ENCODE peak calls at places on chromosome 17, in nine cellular contexts. One of them, this sample, is unnamed.

GRCh38 chr17:72937687-72938086 is 154.8 kb downstream of the SLC39A11 start:
- DNase-seq in fibroblast of lung: no peak
- DNase-seq in CD4-positive, alpha-beta memory T cell: no peak
- DNase-seq in body of pancreas: no peak
- DNase-seq in fibroblast of pulmonary artery: no peak
- DNase-seq in AG04450: no peak
- DNase-seq in kidney epithelial cell: no peak
- DNase-seq in BE2C: no peak
- DNase-seq in tibial artery: no peak
- DNase-seq in this sample: no peak

GRCh38 chr17:15348030-15348429 is 6.6 kb upstream of the TEKT3 start:
- DNase-seq in fibroblast of pulmonary artery: no peak
- DNase-seq in BE2C: no peak
- DNase-seq in AG04450: no peak
- DNase-seq in kidney epithelial cell: no peak
- DNase-seq in fibroblast of lung: peak
- DNase-seq in CD4-positive, alpha-beta memory T cell: no peak
- DNase-seq in body of pancreas: no peak
- DNase-seq in tibial artery: no peak
- DNase-seq in this sample: no peak

GRCh38 chr17:14165672-14166071 is 71.0 kb downstream of the CDRT15 start:
- DNase-seq in kidney epithelial cell: no peak
- DNase-seq in tibial artery: no peak
- DNase-seq in fibroblast of pulmonary artery: no peak
- DNase-seq in AG04450: no peak
- DNase-seq in fibroblast of lung: no peak
- DNase-seq in CD4-positive, alpha-beta memory T cell: no peak
- DNase-seq in BE2C: no peak
- DNase-seq in body of pancreas: no peak
- DNase-seq in this sample: no peak

GRCh38 chr17:28533091-28533670 is 19.2 kb downstream of the UNC119 start:
- DNase-seq in fibroblast of pulmonary artery: no peak
- DNase-seq in kidney epithelial cell: no peak
- DNase-seq in CD4-positive, alpha-beta memory T cell: no peak
- DNase-seq in AG04450: no peak
- DNase-seq in body of pancreas: no peak
- DNase-seq in fibroblast of lung: no peak
- DNase-seq in tibial artery: no peak
- DNase-seq in BE2C: no peak
- DNase-seq in this sample: no peak

GRCh38 chr17:41772218-41772585 is 14.3 kb downstream of the JUP start:
- DNase-seq in CD4-positive, alpha-beta memory T cell: no peak
- DNase-seq in fibroblast of pulmonary artery: no peak
- DNase-seq in kidney epithelial cell: no peak
- DNase-seq in fibroblast of lung: no peak
- DNase-seq in BE2C: no peak
- DNase-seq in body of pancreas: peak
- DNase-seq in AG04450: no peak
- DNase-seq in tibial artery: no peak
- DNase-seq in this sample: no peak

GRCh38 chr17:43380307-43380706 is 18.5 kb upstream of the ARL4D start:
- DNase-seq in fibroblast of lung: no peak
- DNase-seq in CD4-positive, alpha-beta memory T cell: no peak
- DNase-seq in AG04450: no peak
- DNase-seq in body of pancreas: no peak
- DNase-seq in fibroblast of pulmonary artery: no peak
- DNase-seq in kidney epithelial cell: no peak
- DNase-seq in tibial artery: no peak
- DNase-seq in BE2C: no peak
- DNase-seq in this sample: no peak

GRCh38 chr17:8574687-8575086 is 55.8 kb downstream of the MYH10 start:
- DNase-seq in body of pancreas: no peak
- DNase-seq in kidney epithelial cell: no peak
- DNase-seq in fibroblast of lung: peak
- DNase-seq in fibroblast of pulmonary artery: peak
- DNase-seq in AG04450: no peak
- DNase-seq in CD4-positive, alpha-beta memory T cell: no peak
- DNase-seq in tibial artery: no peak
- DNase-seq in BE2C: no peak
- DNase-seq in this sample: no peak

GRCh38 chr17:1558401-1558800 is 4.2 kb downstream of the PITPNA start:
- DNase-seq in CD4-positive, alpha-beta memory T cell: no peak
- DNase-seq in tibial artery: no peak
- DNase-seq in AG04450: no peak
- DNase-seq in fibroblast of lung: no peak
- DNase-seq in kidney epithelial cell: no peak
- DNase-seq in fibroblast of pulmonary artery: no peak
- DNase-seq in BE2C: no peak
- DNase-seq in body of pancreas: no peak
- DNase-seq in this sample: no peak

GRCh38 chr17:28675980-28676379 is 14.0 kb downstream of the SUPT6H start:
- DNase-seq in body of pancreas: no peak
- DNase-seq in AG04450: no peak
- DNase-seq in fibroblast of lung: no peak
- DNase-seq in tibial artery: no peak
- DNase-seq in BE2C: no peak
- DNase-seq in CD4-positive, alpha-beta memory T cell: peak
- DNase-seq in kidney epithelial cell: no peak
- DNase-seq in fibroblast of pulmonary artery: no peak
- DNase-seq in this sample: no peak

GRCh38 chr17:70344356-70345060 is 175.2 kb downstream of the KCNJ2 start:
- DNase-seq in BE2C: no peak
- DNase-seq in fibroblast of lung: peak
- DNase-seq in kidney epithelial cell: no peak
- DNase-seq in fibroblast of pulmonary artery: no peak
- DNase-seq in AG04450: no peak
- DNase-seq in CD4-positive, alpha-beta memory T cell: no peak
- DNase-seq in body of pancreas: no peak
- DNase-seq in tibial artery: no peak
- DNase-seq in this sample: no peak

GRCh38 chr17:81518785-81519283 is 6.2 kb upstream of the ACTG1 start:
- DNase-seq in fibroblast of lung: no peak
- DNase-seq in tibial artery: peak
- DNase-seq in body of pancreas: peak
- DNase-seq in AG04450: no peak
- DNase-seq in BE2C: no peak
- DNase-seq in CD4-positive, alpha-beta memory T cell: no peak
- DNase-seq in kidney epithelial cell: no peak
- DNase-seq in fibroblast of pulmonary artery: no peak
- DNase-seq in this sample: no peak

GRCh38 chr17:62130739-62131138 is 65.7 kb upstream of the MED13 start:
- DNase-seq in tibial artery: no peak
- DNase-seq in BE2C: no peak
- DNase-seq in body of pancreas: no peak
- DNase-seq in fibroblast of lung: no peak
- DNase-seq in fibroblast of pulmonary artery: no peak
- DNase-seq in AG04450: no peak
- DNase-seq in CD4-positive, alpha-beta memory T cell: no peak
- DNase-seq in kidney epithelial cell: no peak
- DNase-seq in this sample: no peak

GRCh38 chr17:74759941-74760340 is 11.5 kb downstream of the NHERF1 start:
- DNase-seq in tibial artery: no peak
- DNase-seq in fibroblast of pulmonary artery: no peak
- DNase-seq in AG04450: no peak
- DNase-seq in CD4-positive, alpha-beta memory T cell: no peak
- DNase-seq in kidney epithelial cell: no peak
- DNase-seq in fibroblast of lung: no peak
- DNase-seq in BE2C: no peak
- DNase-seq in body of pancreas: peak
- DNase-seq in this sample: no peak

GRCh38 chr17:15180121-15180561 is 85.0 kb downstream of the PMP22 start:
- DNase-seq in kidney epithelial cell: no peak
- DNase-seq in CD4-positive, alpha-beta memory T cell: no peak
- DNase-seq in body of pancreas: no peak
- DNase-seq in AG04450: no peak
- DNase-seq in tibial artery: no peak
- DNase-seq in fibroblast of pulmonary artery: no peak
- DNase-seq in fibroblast of lung: no peak
- DNase-seq in BE2C: no peak
- DNase-seq in this sample: no peak

GRCh38 chr17:53336281-53336680 is 486.4 kb upstream of the KIF2B start:
- DNase-seq in fibroblast of pulmonary artery: no peak
- DNase-seq in AG04450: no peak
- DNase-seq in BE2C: no peak
- DNase-seq in kidney epithelial cell: no peak
- DNase-seq in fibroblast of lung: no peak
- DNase-seq in tibial artery: no peak
- DNase-seq in body of pancreas: no peak
- DNase-seq in CD4-positive, alpha-beta memory T cell: no peak
- DNase-seq in this sample: no peak
- H3K4me3 ChIP-seq in fibroblast of pulmonary artery: no peak
- H3K4me3 ChIP-seq in AG04450: no peak
- H3K4me3 ChIP-seq in BE2C: no peak
- H3K4me3 ChIP-seq in kidney epithelial cell: no peak
- H3K4me3 ChIP-seq in fibroblast of lung: no peak
- H3K4me3 ChIP-seq in tibial artery: no peak
- H3K4me3 ChIP-seq in body of pancreas: no peak
- H3K4me3 ChIP-seq in CD4-positive, alpha-beta memory T cell: no peak
- H3K4me3 ChIP-seq in this sample: no peak

GRCh38 chr17:77382966-77383612 is 242.3 kb downstream of the SEC14L1 start:
- DNase-seq in BE2C: no peak
- DNase-seq in CD4-positive, alpha-beta memory T cell: no peak
- DNase-seq in kidney epithelial cell: no peak
- DNase-seq in tibial artery: no peak
- DNase-seq in fibroblast of pulmonary artery: peak
- DNase-seq in AG04450: peak
- DNase-seq in body of pancreas: no peak
- DNase-seq in fibroblast of lung: peak
- DNase-seq in this sample: no peak
- H3K4me3 ChIP-seq in BE2C: no peak
- H3K4me3 ChIP-seq in CD4-positive, alpha-beta memory T cell: no peak
- H3K4me3 ChIP-seq in kidney epithelial cell: no peak
- H3K4me3 ChIP-seq in tibial artery: no peak
- H3K4me3 ChIP-seq in fibroblast of pulmonary artery: no peak
- H3K4me3 ChIP-seq in AG04450: no peak
- H3K4me3 ChIP-seq in body of pancreas: no peak
- H3K4me3 ChIP-seq in fibroblast of lung: no peak
- H3K4me3 ChIP-seq in this sample: no peak

GRCh38 chr17:58328195-58329034 is at the start of gene TSPOAP1:
- DNase-seq in fibroblast of lung: no peak
- DNase-seq in AG04450: no peak
- DNase-seq in body of pancreas: no peak
- DNase-seq in fibroblast of pulmonary artery: no peak
- DNase-seq in CD4-positive, alpha-beta memory T cell: peak
- DNase-seq in tibial artery: no peak
- DNase-seq in kidney epithelial cell: no peak
- DNase-seq in BE2C: peak
- DNase-seq in this sample: peak
- H3K4me3 ChIP-seq in fibroblast of lung: no peak
- H3K4me3 ChIP-seq in AG04450: no peak
- H3K4me3 ChIP-seq in body of pancreas: no peak
- H3K4me3 ChIP-seq in fibroblast of pulmonary artery: no peak
- H3K4me3 ChIP-seq in CD4-positive, alpha-beta memory T cell: peak
- H3K4me3 ChIP-seq in tibial artery: no peak
- H3K4me3 ChIP-seq in kidney epithelial cell: no peak
- H3K4me3 ChIP-seq in BE2C: peak
- H3K4me3 ChIP-seq in this sample: peak

GRCh38 chr17:78240839-78241238 is 9.4 kb downstream of the TMEM235 start:
- DNase-seq in body of pancreas: no peak
- DNase-seq in BE2C: no peak
- DNase-seq in fibroblast of lung: no peak
- DNase-seq in fibroblast of pulmonary artery: no peak
- DNase-seq in kidney epithelial cell: no peak
- DNase-seq in tibial artery: no peak
- DNase-seq in AG04450: no peak
- DNase-seq in CD4-positive, alpha-beta memory T cell: no peak
- DNase-seq in this sample: no peak

GRCh38 chr17:78239489-78239931 is 8.1 kb downstream of the TMEM235 start:
- DNase-seq in BE2C: no peak
- DNase-seq in CD4-positive, alpha-beta memory T cell: no peak
- DNase-seq in fibroblast of pulmonary artery: no peak
- DNase-seq in fibroblast of lung: no peak
- DNase-seq in body of pancreas: no peak
- DNase-seq in kidney epithelial cell: no peak
- DNase-seq in AG04450: no peak
- DNase-seq in tibial artery: no peak
- DNase-seq in this sample: no peak

GRCh38 chr17:78240012-78240655 is 8.7 kb downstream of the TMEM235 start:
- DNase-seq in tibial artery: no peak
- DNase-seq in BE2C: no peak
- DNase-seq in body of pancreas: no peak
- DNase-seq in fibroblast of lung: no peak
- DNase-seq in AG04450: no peak
- DNase-seq in CD4-positive, alpha-beta memory T cell: no peak
- DNase-seq in kidney epithelial cell: no peak
- DNase-seq in fibroblast of pulmonary artery: no peak
- DNase-seq in this sample: no peak

GRCh38 chr17:78237403-78238012 is 6.1 kb downstream of the TMEM235 start:
- DNase-seq in kidney epithelial cell: no peak
- DNase-seq in CD4-positive, alpha-beta memory T cell: no peak
- DNase-seq in fibroblast of lung: peak
- DNase-seq in tibial artery: no peak
- DNase-seq in fibroblast of pulmonary artery: no peak
- DNase-seq in BE2C: no peak
- DNase-seq in body of pancreas: no peak
- DNase-seq in AG04450: no peak
- DNase-seq in this sample: no peak

DNA sequence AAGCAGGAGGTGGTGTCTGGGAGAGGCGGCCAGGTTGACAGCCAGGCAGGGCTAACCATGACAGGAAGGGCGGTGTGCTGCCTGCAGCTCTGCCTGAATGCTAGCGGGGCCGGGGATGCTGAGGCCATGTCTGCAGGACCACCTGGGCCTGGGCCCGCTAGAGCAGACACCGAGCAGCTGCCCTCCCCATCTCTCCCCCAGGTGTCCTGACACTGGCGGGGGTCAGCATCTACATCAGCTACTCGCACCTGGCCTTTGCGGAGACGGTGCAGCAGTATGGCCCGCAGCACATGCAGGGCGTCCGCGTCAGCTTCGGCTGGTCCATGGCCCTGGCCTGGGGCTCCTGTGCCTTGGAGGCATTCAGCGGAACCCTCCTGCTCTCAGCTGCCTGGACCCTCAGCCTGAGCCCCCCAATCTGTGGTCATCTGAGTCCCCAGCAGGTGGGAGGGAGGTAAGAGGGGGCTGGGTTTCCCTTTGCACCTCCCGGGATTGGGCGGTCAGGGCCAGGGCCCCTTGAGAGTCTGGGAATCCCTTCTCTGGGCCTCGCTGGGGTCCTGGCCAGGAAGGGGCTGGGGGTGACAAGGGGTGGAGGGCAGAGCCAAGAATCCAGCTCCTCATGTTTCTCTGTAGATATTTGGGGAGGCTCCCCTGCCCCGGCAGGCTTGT is 7.5 kb downstream of the TMEM235 start:
- DNase-seq in CD4-positive, alpha-beta memory T cell: no peak
- DNase-seq in fibroblast of pulmonary artery: no peak
- DNase-seq in BE2C: no peak
- DNase-seq in fibroblast of lung: no peak
- DNase-seq in kidney epithelial cell: no peak
- DNase-seq in body of pancreas: no peak
- DNase-seq in AG04450: no peak
- DNase-seq in tibial artery: no peak
- DNase-seq in this sample: no peak
- H3K4me3 ChIP-seq in CD4-positive, alpha-beta memory T cell: no peak
- H3K4me3 ChIP-seq in fibroblast of pulmonary artery: no peak
- H3K4me3 ChIP-seq in BE2C: no peak
- H3K4me3 ChIP-seq in fibroblast of lung: no peak
- H3K4me3 ChIP-seq in kidney epithelial cell: no peak
- H3K4me3 ChIP-seq in body of pancreas: no peak
- H3K4me3 ChIP-seq in AG04450: no peak
- H3K4me3 ChIP-seq in tibial artery: no peak
- H3K4me3 ChIP-seq in this sample: no peak